ENCODE peak calls at places on chromosomes 16 and 17, in six cellular contexts. F is dorsolateral prefrontal cortex; V is choroid plexus epithelial cell; A is BJ; B is CD4-positive, alpha-beta T cell; N is stomach. S is an unnamed sample.

GRCh38 chr17:8020251-8020650 is 17.8 kb downstream of the GUCY2D start:
- DNase-seq in B (no peak), A (no peak), N (no peak), V (no peak), F (no peak), S (no peak)

GRCh38 chr17:74742153-74742515 is 5.1 kb downstream of the RAB37 start:
- DNase-seq in N (no peak), V (no peak), F (no peak), B (no peak), A (no peak), S (no peak)

GRCh38 chr16:79169239-79169638 is 431.3 kb downstream of the MAF start:
- DNase-seq in B (no peak), A (no peak), N (no peak), F (no peak), V (no peak), S (no peak)

GRCh38 chr17:28227278-28228108 is 91.5 kb upstream of the TMEM97 start:
- DNase-seq in F (no peak), B (no peak), A (no peak), N (peak), V (peak), S (no peak)

GRCh38 chr17:48113201-48113676 is 5.7 kb downstream of the SNX11 start:
- DNase-seq in N (no peak), V (no peak), B (peak), A (no peak), F (no peak), S (no peak)

GRCh38 chr17:56679767-56680422 is 86.4 kb downstream of the NOG start:
- DNase-seq in N (no peak), B (no peak), A (no peak), F (no peak), V (no peak), S (no peak)

GRCh38 chr17:47955497-47956461 is 1.9 kb downstream of the PRR15L start:
- DNase-seq in A (no peak), V (peak), F (no peak), B (no peak), N (peak), S (no peak)

GRCh38 chr17:75695830-75696271 is 25.4 kb upstream of the ITGB4 start:
- DNase-seq in F (peak), A (no peak), N (peak), B (no peak), V (no peak), S (no peak)

GRCh38 chr17:7307686-7308624 is 527 bp downstream of the EIF5A start:
- DNase-seq in A (no peak), F (no peak), V (peak), B (peak), N (peak), S (no peak)

GRCh38 chr17:9021985-9022552 is 759 bp downstream of the NTN1 start:
- DNase-seq in N (no peak), F (no peak), V (peak), A (no peak), B (no peak), S (no peak)

GRCh38 chr17:41444186-41444585 is 3.4 kb upstream of the KRT38 start:
- DNase-seq in V (peak), N (no peak), F (no peak), B (no peak), A (no peak), S (no peak)

GRCh38 chr17:20779521-20779920 is 200.0 kb downstream of the CDRT15L2 start:
- DNase-seq in V (no peak), F (no peak), B (no peak), A (no peak), N (no peak), S (no peak)
- TF ChIP-seq CTCF in V (no peak), F (no peak), B (no peak), A (no peak), N (no peak), S (no peak)

GRCh38 chr17:77279448-77280303 is 138.9 kb downstream of the SEC14L1 start:
- DNase-seq in N (peak), A (no peak), B (no peak), F (no peak), V (no peak), S (no peak)
- TF ChIP-seq CTCF in N (no peak), A (no peak), B (no peak), F (no peak), V (peak), S (no peak)

DNA sequence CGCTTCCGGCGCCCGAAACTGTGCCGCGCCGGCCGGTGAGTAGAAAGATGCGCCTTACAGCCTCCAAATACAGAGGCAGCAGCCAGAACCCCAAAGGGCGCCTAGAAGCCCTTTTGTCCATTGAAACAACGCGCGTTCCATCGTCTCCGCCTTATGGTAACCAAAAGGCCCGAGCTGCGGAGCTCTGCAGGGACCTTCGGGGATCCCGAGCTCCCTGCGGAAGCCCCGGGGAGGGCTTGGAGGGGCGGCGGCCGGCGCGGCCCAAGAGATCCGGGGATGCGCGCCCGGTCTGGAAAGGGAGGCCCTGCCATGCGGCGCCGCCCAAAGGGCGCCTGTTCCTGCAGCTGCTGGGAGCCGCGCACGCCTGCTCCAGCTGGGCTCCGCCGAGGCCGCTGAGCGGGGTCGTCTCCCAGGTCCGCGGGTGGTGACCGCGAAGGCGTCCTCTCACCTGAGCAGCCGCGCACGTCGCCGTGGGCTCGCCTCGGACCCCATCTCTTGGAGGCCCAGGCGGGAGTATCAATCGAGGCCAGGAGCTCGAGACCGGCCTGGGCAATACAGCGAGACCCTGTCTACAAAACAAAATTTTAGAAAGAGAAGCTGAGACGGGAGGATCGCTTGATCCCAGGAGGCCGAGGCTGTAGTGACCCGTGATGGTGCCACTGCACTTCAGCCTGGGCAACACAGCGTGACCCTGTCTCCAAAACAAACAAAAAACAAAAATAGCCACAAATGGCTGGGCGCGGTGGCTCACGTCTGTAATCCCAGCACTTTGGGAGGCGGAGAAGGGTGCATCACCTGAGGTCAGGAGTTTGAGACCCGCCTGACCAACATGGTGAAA is 805 bp upstream of the FBXO31 start:
- DNase-seq in N (peak), V (no peak), A (no peak), B (no peak), F (peak), S (no peak)
- TF ChIP-seq CTCF in N (no peak), V (no peak), A (no peak), B (no peak), F (no peak), S (no peak)

GRCh38 chr16:19984136-19984535 is 89.6 kb downstream of the GPR139 start:
- DNase-seq in V (no peak), A (no peak), N (no peak), F (no peak), B (no peak), S (no peak)

GRCh38 chr16:19979638-19980037 is 94.1 kb downstream of the GPR139 start:
- DNase-seq in B (no peak), N (no peak), V (no peak), F (no peak), A (no peak), S (no peak)

GRCh38 chr16:19980866-19981265 is 92.8 kb downstream of the GPR139 start:
- DNase-seq in F (no peak), V (peak), N (no peak), A (no peak), B (no peak), S (no peak)
- TF ChIP-seq CTCF in F (no peak), V (peak), N (no peak), A (peak), B (no peak), S (peak)

S was measured in AG09319.